ENCODE peak calls at places on chromosomes 13 and 19, in ten cellular contexts. K is keratinocyte, P is tibial artery, O is GM12878, F is PC-9, Q is suprapubic skin, B is heart right ventricle, S is body of pancreas, V is lower lobe of right lung, E is mammary epithelial cell. M is an unnamed sample.

GRCh38 chr13:38777347-38778107 is 90.7 kb downstream of the FREM2 start:
- DNase-seq in K (no peak), P (no peak), O (no peak), F (no peak), Q (no peak), B (no peak), S (no peak), V (no peak), E (no peak), M (no peak)

GRCh38 chr13:61413572-61413971 is 2.1 kb downstream of the PCDH20 start:
- DNase-seq in K (no peak), P (no peak), O (no peak), F (no peak), Q (no peak), B (no peak), S (no peak), V (no peak), E (no peak), M (no peak)

GRCh38 chr19:54464624-54465266 is 1.2 kb upstream of the LENG9 start:
- DNase-seq in K (no peak), P (peak; percentile 96), O (no peak), F (peak; percentile 93), Q (peak; percentile 96), B (peak; percentile 88), S (peak; percentile 96), V (peak; percentile 97), E (peak; percentile 85), M (peak; percentile 93)

GRCh38 chr19:13089139-13089856 is 13.4 kb downstream of the LYL1 start:
- DNase-seq in K (no peak), P (no peak), O (no peak), F (no peak), Q (no peak), B (no peak), S (no peak), V (no peak), E (no peak), M (no peak)

GRCh38 chr13:80979035-80979641 is 638.2 kb upstream of the SPRY2 start:
- DNase-seq in K (peak; percentile 11), P (no peak), O (peak; percentile 11), F (peak; percentile 25), Q (no peak), B (peak; percentile 44), S (peak; percentile 55), V (peak; percentile 38), E (peak; percentile 42), M (no peak)

GRCh38 chr13:35925669-35926068 is 205.5 kb downstream of the DCLK1 start:
- DNase-seq in K (no peak), P (no peak), O (no peak), F (no peak), Q (no peak), B (no peak), S (no peak), V (no peak), E (no peak), M (no peak)

GRCh38 chr19:44677019-44677809 is 5.9 kb downstream of the CEACAM19 start:
- DNase-seq in K (no peak), P (no peak), O (no peak), F (peak; percentile 56), Q (no peak), B (no peak), S (no peak), V (no peak), E (peak; percentile 55), M (no peak)

GRCh38 chr19:29610213-29610573 is 4.1 kb downstream of the POP4 start:
- DNase-seq in K (no peak), P (peak; percentile 60), O (no peak), F (no peak), Q (no peak), B (no peak), S (no peak), V (no peak), E (no peak), M (peak; percentile 38)

GRCh38 chr13:30113983-30114491 is 193.3 kb downstream of the KATNAL1 start:
- DNase-seq in K (no peak), P (no peak), O (no peak), F (no peak), Q (no peak), B (no peak), S (peak; percentile 62), V (no peak), E (no peak), M (no peak)

GRCh38 chr13:110113284-110113764 is 193.6 kb downstream of the COL4A1 start:
- DNase-seq in K (peak; percentile 88), P (no peak), O (no peak), F (peak; percentile 29), Q (no peak), B (no peak), S (no peak), V (no peak), E (peak; percentile 87), M (no peak)

GRCh38 chr19:37362733-37363132 is 8.2 kb upstream of the ZNF527 start:
- DNase-seq in K (no peak), P (no peak), O (no peak), F (no peak), Q (no peak), B (no peak), S (no peak), V (no peak), E (no peak), M (no peak)

GRCh38 chr13:112065867-112066623 is 904 bp upstream of the SOX1 start:
- DNase-seq in K (no peak), P (no peak), O (no peak), F (no peak), Q (peak; percentile 77), B (no peak), S (no peak), V (no peak), E (no peak), M (no peak)

GRCh38 chr19:32830231-32831014 is 39.1 kb downstream of the SLC7A9 start:
- DNase-seq in K (no peak), P (no peak), O (no peak), F (peak; percentile 52), Q (no peak), B (no peak), S (no peak), V (no peak), E (no peak), M (no peak)

GRCh38 chr13:28376604-28377003 is 118.3 kb downstream of the FLT1 start:
- DNase-seq in K (no peak), P (no peak), O (no peak), F (no peak), Q (no peak), B (no peak), S (no peak), V (no peak), E (no peak), M (no peak)
- TF ChIP-seq CTCF in K (no peak), P (no peak), O (peak; percentile 7), F (no peak), Q (no peak), B (no peak), S (no peak), V (no peak), E (no peak), M (peak; percentile 27)

DNA sequence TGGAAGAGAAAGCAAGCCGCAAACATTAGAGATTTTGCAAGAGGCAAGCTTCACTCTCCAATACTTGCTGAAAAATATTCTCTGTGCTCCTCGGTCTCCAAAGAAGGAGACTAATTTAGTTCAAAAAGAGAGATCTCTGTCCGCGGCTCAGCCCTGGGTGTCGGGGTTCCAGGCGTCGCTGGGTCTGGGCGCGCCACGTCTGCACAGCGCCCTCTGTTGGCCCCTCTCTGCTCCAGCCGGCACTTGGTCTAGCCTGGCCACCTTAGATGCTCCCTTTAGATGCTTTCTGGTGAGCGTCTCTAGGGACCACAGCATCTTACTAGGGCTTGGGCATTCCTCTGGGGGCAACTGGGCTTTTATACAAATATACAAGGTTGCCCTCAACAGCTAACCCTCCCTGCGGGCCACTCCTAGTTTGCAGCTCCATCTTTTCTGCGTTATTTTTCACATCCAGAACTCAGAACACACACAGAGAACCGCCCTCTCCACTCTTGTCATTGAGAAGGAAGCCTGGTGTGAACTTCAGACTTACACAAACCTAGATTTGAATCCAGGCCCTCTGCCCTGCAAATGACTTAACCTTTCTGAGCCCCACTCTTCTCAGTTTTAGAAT is 78.3 kb downstream of the CYSLTR2 start:
- DNase-seq in K (no peak), P (no peak), O (no peak), F (peak; percentile 9), Q (no peak), B (no peak), S (peak; percentile 69), V (peak; percentile 59), E (peak; percentile 12), M (peak; percentile 33)
- H3K4me3 ChIP-seq in K (no peak overlapping the region), P (no peak overlapping the region), O (no peak overlapping the region), F (no peak overlapping the region), Q (peak overlapping the region; percentile 23), B (peak overlapping the region; percentile 13), S (no peak overlapping the region), V (peak overlapping the region; percentile 22), E (no peak overlapping the region), M (no peak overlapping the region)

DNA sequence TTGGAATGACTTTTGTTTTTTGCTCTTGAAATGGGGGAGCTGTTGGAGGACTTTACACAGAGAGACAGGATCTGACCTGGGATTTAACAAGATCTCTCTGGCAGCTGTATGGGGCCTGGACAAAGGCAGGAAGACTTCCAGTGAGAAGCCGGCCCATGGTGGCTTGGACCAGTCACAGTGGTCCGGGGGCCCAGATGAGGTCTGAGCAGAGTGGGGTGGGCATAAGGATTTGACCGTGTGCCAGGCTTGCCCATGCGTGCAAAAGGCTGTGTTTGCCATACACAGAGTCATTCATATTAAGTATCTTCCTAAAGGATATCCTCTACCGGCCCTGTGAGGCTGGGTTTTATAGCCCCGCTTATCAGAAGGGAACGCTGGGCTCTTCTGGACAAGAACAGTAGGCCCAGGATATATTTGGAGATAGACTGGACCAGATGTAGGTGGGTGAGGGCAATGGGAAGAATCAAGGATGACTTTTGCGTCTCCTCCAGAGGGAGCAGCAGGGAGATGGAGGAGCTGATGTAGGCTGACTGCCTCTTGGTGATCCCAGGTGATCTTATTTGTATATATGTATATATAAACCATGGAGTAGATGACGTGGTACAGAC is 4.1 kb downstream of the SPACA6 start:
- DNase-seq in K (no peak), P (no peak), O (no peak), F (no peak), Q (peak; percentile 43), B (no peak), S (no peak), V (no peak), E (no peak), M (no peak)
- H3K36me3 ChIP-seq in K (peaks cover 29% of the 10 kb centered on the region), P (peaks cover 11% of the 10 kb centered on the region), O (no peaks in the 10 kb centered on the region), F (peaks cover 8% of the 10 kb centered on the region), Q (peaks cover 41% of the 10 kb centered on the region), B (peaks cover 75% of the 10 kb centered on the region), S (no peaks in the 10 kb centered on the region), V (peaks cover 63% of the 10 kb centered on the region), E (peaks cover 34% of the 10 kb centered on the region), M (no peaks in the 10 kb centered on the region)

DNA sequence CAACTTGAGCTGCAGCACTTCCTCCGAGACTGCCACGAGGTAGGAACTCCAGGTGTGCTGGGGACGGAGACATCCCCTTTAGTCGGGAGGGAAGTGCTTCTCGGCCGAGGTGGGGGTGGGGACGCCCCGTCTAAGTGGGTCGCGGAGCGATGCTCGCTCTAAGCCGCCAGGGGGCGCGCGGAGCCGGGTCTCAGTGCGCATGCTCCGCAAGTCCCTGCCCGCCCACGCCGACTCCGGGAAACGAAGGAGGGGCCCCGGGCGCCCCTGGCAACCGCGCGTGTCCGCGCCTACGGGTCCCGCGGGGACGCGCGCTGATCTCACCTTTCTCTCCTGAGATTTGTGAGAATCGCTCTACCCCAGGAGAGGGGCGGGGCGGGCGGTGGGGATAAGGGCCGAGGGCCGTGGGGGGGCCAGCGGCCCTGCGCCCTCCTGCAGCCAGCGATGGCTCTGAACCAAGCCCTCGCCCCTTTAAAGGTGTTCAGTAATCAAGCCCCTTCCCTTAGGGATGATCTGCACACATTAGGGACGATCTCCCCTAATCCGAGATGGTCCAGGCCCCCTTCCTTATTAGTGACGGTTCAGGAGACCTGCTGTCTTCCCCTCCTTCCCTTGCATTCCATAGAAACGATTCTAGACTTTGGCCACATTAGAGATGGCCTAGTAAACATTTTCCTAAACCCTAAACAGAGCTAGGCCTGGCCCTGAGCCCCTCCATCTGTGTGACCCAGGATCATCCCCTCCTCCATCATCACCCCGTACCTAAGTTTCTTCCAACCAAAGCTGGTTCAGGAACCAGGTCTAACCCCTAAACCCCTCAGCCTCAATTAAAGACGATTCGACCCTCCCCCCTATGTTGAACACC is 47.3 kb upstream of the SHKBP1 start:
- DNase-seq in K (peak; percentile 30), P (peak; percentile 88), O (peak; percentile 57), F (peak; percentile 87), Q (peak; percentile 93), B (peak; percentile 81), S (peak; percentile 91), V (peak; percentile 91), E (peak; percentile 64), M (peak; percentile 89)
- TF ChIP-seq CTCF in K (peak; percentile 98), P (peak; percentile 97), O (peak; percentile 95), F (peak; percentile 96), Q (peak; percentile 96), B (peak; percentile 95), S (peak; percentile 96), V (peak; percentile 96), E (peak; percentile 96), M (peak; percentile 95)

M was measured in GM06990.